ENCODE peak calls at places on chromosome 1, in five cellular contexts. One of them, this sample, is unnamed.

GRCh38 chr1:53653200-53653575 is 85.8 kb downstream of the GLIS1 start:
- DNase-seq in sigmoid colon: no peak
- DNase-seq in esophagus squamous epithelium: no peak
- DNase-seq in stomach: no peak
- DNase-seq in H1: no peak
- DNase-seq in this sample: peak; percentile 22

GRCh38 chr1:87279201-87279860 is 49.3 kb upstream of the LMO4 start:
- DNase-seq in esophagus squamous epithelium: no peak
- DNase-seq in H1: no peak
- DNase-seq in sigmoid colon: no peak
- DNase-seq in stomach: no peak
- DNase-seq in this sample: no peak

GRCh38 chr1:48208652-48209051 is 13.9 kb upstream of the SLC5A9 start:
- DNase-seq in H1: no peak
- DNase-seq in sigmoid colon: no peak
- DNase-seq in stomach: no peak
- DNase-seq in esophagus squamous epithelium: no peak
- DNase-seq in this sample: no peak

GRCh38 chr1:112818990-112819689 is 104.0 kb upstream of the PPM1J start:
- DNase-seq in stomach: no peak
- DNase-seq in sigmoid colon: no peak
- DNase-seq in esophagus squamous epithelium: no peak
- DNase-seq in H1: no peak
- DNase-seq in this sample: no peak

GRCh38 chr1:41696381-41696780 is 211.9 kb upstream of the EDN2 start:
- DNase-seq in H1: no peak
- DNase-seq in esophagus squamous epithelium: no peak
- DNase-seq in stomach: no peak
- DNase-seq in sigmoid colon: no peak
- DNase-seq in this sample: no peak

GRCh38 chr1:112509660-112510178 is 954 bp downstream of the WNT2B start:
- DNase-seq in sigmoid colon: no peak
- DNase-seq in stomach: no peak
- DNase-seq in esophagus squamous epithelium: no peak
- DNase-seq in H1: no peak
- DNase-seq in this sample: no peak

GRCh38 chr1:159953866-159954515 is at the start of gene SLAMF9:
- DNase-seq in stomach: no peak
- DNase-seq in esophagus squamous epithelium: no peak
- DNase-seq in sigmoid colon: no peak
- DNase-seq in H1: no peak
- DNase-seq in this sample: no peak

GRCh38 chr1:10213186-10213585 is 2.8 kb downstream of the KIF1B start:
- DNase-seq in stomach: no peak
- DNase-seq in sigmoid colon: no peak
- DNase-seq in H1: no peak
- DNase-seq in esophagus squamous epithelium: no peak
- DNase-seq in this sample: no peak

GRCh38 chr1:154129392-154129970 is 25.4 kb downstream of the NUP210L start:
- DNase-seq in sigmoid colon: no peak
- DNase-seq in esophagus squamous epithelium: no peak
- DNase-seq in stomach: no peak
- DNase-seq in H1: no peak
- DNase-seq in this sample: no peak

GRCh38 chr1:9787702-9788101 is 36.1 kb downstream of the CLSTN1 start:
- DNase-seq in sigmoid colon: peak; percentile 34
- DNase-seq in stomach: no peak
- DNase-seq in H1: no peak
- DNase-seq in esophagus squamous epithelium: no peak
- DNase-seq in this sample: no peak

GRCh38 chr1:161012420-161012819 is 8.5 kb downstream of the F11R start:
- DNase-seq in sigmoid colon: no peak
- DNase-seq in H1: no peak
- DNase-seq in esophagus squamous epithelium: no peak
- DNase-seq in stomach: no peak
- DNase-seq in this sample: no peak

GRCh38 chr1:161007369-161007768 is 13.6 kb downstream of the F11R start:
- DNase-seq in esophagus squamous epithelium: no peak
- DNase-seq in H1: no peak
- DNase-seq in sigmoid colon: no peak
- DNase-seq in stomach: no peak
- DNase-seq in this sample: no peak

GRCh38 chr1:161008857-161009554 is 11.9 kb downstream of the F11R start:
- DNase-seq in sigmoid colon: no peak
- DNase-seq in H1: no peak
- DNase-seq in esophagus squamous epithelium: no peak
- DNase-seq in stomach: no peak
- DNase-seq in this sample: no peak

GRCh38 chr1:161006563-161006962 is 14.4 kb downstream of the F11R start:
- DNase-seq in stomach: no peak
- DNase-seq in esophagus squamous epithelium: no peak
- DNase-seq in H1: no peak
- DNase-seq in sigmoid colon: no peak
- DNase-seq in this sample: no peak

GRCh38 chr1:161009602-161010211 is 11.2 kb downstream of the F11R start:
- DNase-seq in H1: no peak
- DNase-seq in stomach: no peak
- DNase-seq in sigmoid colon: no peak
- DNase-seq in esophagus squamous epithelium: no peak
- DNase-seq in this sample: no peak
- TF ChIP-seq POLR2A in H1: no peak
- TF ChIP-seq POLR2A in stomach: no peak
- TF ChIP-seq POLR2A in sigmoid colon: no peak
- TF ChIP-seq POLR2A in esophagus squamous epithelium: no peak
- TF ChIP-seq POLR2A in this sample: no peak

GRCh38 chr1:2226525-2227340 is 1.4 kb upstream of the SKI start:
- DNase-seq in stomach: no peak
- DNase-seq in H1: no peak
- DNase-seq in esophagus squamous epithelium: no peak
- DNase-seq in sigmoid colon: peak; percentile 78
- DNase-seq in this sample: no peak
- H3K4me3 ChIP-seq in stomach: peak overlapping the region; percentile 81
- H3K4me3 ChIP-seq in H1: peak overlapping the region; percentile 68
- H3K4me3 ChIP-seq in esophagus squamous epithelium: peak overlapping the region; percentile 97
- H3K4me3 ChIP-seq in sigmoid colon: peak overlapping the region; percentile 72
- H3K4me3 ChIP-seq in this sample: peak overlapping the region; percentile 93

GRCh38 chr1:6262570-6263420 is 1.9 kb upstream of the GPR153 start:
- DNase-seq in stomach: no peak
- DNase-seq in sigmoid colon: peak; percentile 88
- DNase-seq in esophagus squamous epithelium: no peak
- DNase-seq in H1: no peak
- DNase-seq in this sample: no peak
- H3K27ac ChIP-seq in stomach: no peak overlapping the region
- H3K27ac ChIP-seq in sigmoid colon: peak overlapping the region; percentile 48
- H3K27ac ChIP-seq in esophagus squamous epithelium: peak overlapping the region; percentile 30
- H3K27ac ChIP-seq in H1: no peak overlapping the region
- H3K27ac ChIP-seq in this sample: peak overlapping the region; percentile 25

GRCh38 chr1:39023140-39023539 is 3.0 kb upstream of the NDUFS5 start:
- DNase-seq in stomach: no peak
- DNase-seq in sigmoid colon: no peak
- DNase-seq in H1: no peak
- DNase-seq in esophagus squamous epithelium: no peak
- DNase-seq in this sample: no peak

GRCh38 chr1:39021431-39021830 is 4.7 kb upstream of the NDUFS5 start:
- DNase-seq in stomach: no peak
- DNase-seq in sigmoid colon: no peak
- DNase-seq in H1: no peak
- DNase-seq in esophagus squamous epithelium: no peak
- DNase-seq in this sample: no peak

GRCh38 chr1:39026947-39027507 is 877 bp downstream of the NDUFS5 start:
- DNase-seq in H1: no peak
- DNase-seq in esophagus squamous epithelium: no peak
- DNase-seq in stomach: no peak
- DNase-seq in sigmoid colon: no peak
- DNase-seq in this sample: no peak

DNA sequence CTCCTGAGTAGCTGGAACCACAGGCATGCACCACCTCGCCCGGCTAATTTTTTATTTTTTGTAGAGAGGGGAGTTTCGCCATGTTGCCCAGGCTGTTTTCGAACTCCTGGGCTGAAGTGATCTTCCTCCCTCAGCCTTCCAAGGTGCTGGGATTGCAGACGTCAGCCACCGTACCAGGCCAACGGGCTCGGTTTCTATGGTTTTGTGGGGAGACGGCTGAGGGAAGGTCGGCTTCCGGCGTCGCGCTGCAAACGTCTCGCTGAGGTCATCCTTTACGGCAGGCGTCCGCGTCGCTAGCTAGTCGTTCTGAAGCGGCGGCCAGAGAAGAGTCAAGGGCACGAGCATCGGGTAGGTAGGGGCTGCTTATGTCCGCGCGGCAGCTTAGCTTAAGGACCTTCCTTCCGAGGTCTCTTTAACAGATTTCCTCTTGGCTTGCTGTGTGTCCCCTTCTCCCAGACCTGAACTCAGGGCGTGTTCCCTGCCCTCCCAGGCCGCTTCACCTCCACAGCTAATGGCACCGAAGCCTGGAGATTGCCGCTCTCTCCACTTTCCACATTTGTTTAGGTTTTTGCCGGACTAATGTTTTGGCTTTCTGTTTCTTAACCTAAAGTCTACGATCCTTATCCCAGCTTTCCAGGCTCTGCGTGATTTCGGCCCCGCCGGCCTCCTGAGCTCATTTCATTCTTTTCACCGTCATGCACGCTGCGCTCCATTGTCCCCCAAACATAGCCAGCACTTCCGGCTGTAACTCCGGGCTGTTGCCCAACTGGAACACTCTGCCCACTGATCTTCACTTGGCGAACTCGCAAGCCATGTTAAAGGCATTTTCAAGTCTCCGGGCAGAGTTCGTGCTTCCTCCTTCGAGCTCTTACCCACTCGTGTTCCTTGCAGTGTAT is at the start of gene NDUFS5:
- DNase-seq in stomach: peak; percentile 90
- DNase-seq in sigmoid colon: peak; percentile 97
- DNase-seq in H1: peak; percentile 72
- DNase-seq in esophagus squamous epithelium: peak; percentile 41
- DNase-seq in this sample: peak; percentile 86
- TF ChIP-seq POLR2A in stomach: peak; percentile 73
- TF ChIP-seq POLR2A in sigmoid colon: peak; percentile 94
- TF ChIP-seq POLR2A in H1: peak; percentile 99
- TF ChIP-seq POLR2A in esophagus squamous epithelium: peak; percentile 92
- TF ChIP-seq POLR2A in this sample: peak; percentile 90

This sample was measured in Peyer's patch.